ENCODE peak calls at places on chromosome 22, in seven cellular contexts. M, H, B, T, N, Z and R are unnamed samples.

GRCh38 chr22:37240240-37240940 is 3.7 kb downstream of the RAC2 start:
- DNase-seq in B (no peak), M (no peak), H (no peak), N (no peak), T (no peak), Z (no peak), R (no peak)

GRCh38 chr22:44165286-44165874 is 15.3 kb upstream of the PARVG start:
- DNase-seq in Z (no peak), H (no peak), B (no peak), N (no peak), M (no peak), T (no peak), R (no peak)

GRCh38 chr22:49363526-49364230 is 464.0 kb downstream of the BRD1 start:
- DNase-seq in N (no peak), M (no peak), Z (no peak), T (no peak), B (no peak), H (no peak), R (no peak)

GRCh38 chr22:37775785-37776638 is 31.7 kb upstream of the GCAT start:
- DNase-seq in Z (no peak), B (peak; percentile 95), N (no peak), T (peak; percentile 95), H (no peak), M (no peak), R (no peak)

GRCh38 chr22:30420401-30421178 is 5.0 kb upstream of the MTFP1 start:
- DNase-seq in M (no peak), Z (no peak), T (peak; percentile 79), N (no peak), H (peak; percentile 97), B (peak; percentile 84), R (no peak)

GRCh38 chr22:40922484-40923303 is 28.5 kb upstream of the RBX1 start:
- DNase-seq in T (peak; percentile 69), N (peak; percentile 71), M (peak; percentile 72), H (peak; percentile 56), Z (peak; percentile 56), B (peak; percentile 35), R (no peak)

GRCh38 chr22:49928185-49928495 is 9.7 kb downstream of the CRELD2 start:
- DNase-seq in N (no peak), M (no peak), Z (no peak), H (no peak), B (no peak), T (no peak), R (no peak)

GRCh38 chr22:49349841-49350381 is 477.8 kb downstream of the BRD1 start:
- DNase-seq in B (no peak), N (no peak), T (no peak), H (no peak), M (no peak), Z (no peak), R (no peak)

GRCh38 chr22:38051900-38052862 is 5.0 kb upstream of the PICK1 start:
- DNase-seq in B (peak; percentile 50), N (peak; percentile 92), T (peak; percentile 70), Z (peak; percentile 95), M (peak; percentile 94), H (peak; percentile 70), R (peak; percentile 86)

GRCh38 chr22:30675436-30675835 is 7.8 kb upstream of the DUSP18 start:
- DNase-seq in T (no peak), M (no peak), H (no peak), Z (no peak), B (no peak), N (no peak), R (no peak)

GRCh38 chr22:42863349-42863911 is 6.4 kb upstream of the ARFGAP3 start:
- DNase-seq in M (no peak), N (no peak), B (peak; percentile 85), Z (peak; percentile 50), H (peak; percentile 95), T (peak; percentile 82), R (no peak)

GRCh38 chr22:23769321-23769965 is 1.7 kb upstream of the CHCHD10 start:
- DNase-seq in N (no peak), Z (no peak), M (no peak), H (no peak), B (no peak), T (no peak), R (no peak)

GRCh38 chr22:28222066-28222465 is 303.0 kb upstream of the PITPNB start:
- DNase-seq in M (no peak), Z (peak; percentile 26), B (no peak), N (no peak), H (no peak), T (no peak), R (no peak)

GRCh38 chr22:31790240-31790639 is 36.4 kb downstream of the DEPDC5 start:
- DNase-seq in Z (peak; percentile 62), M (no peak), H (no peak), N (no peak), T (no peak), B (no peak), R (no peak)

GRCh38 chr22:28788601-28789000 is 11.8 kb downstream of the XBP1 start:
- DNase-seq in B (no peak), M (no peak), H (no peak), N (no peak), Z (no peak), T (no peak), R (no peak)

GRCh38 chr22:22616636-22617035 is 27.8 kb upstream of the GGTLC2 start:
- DNase-seq in Z (peak; percentile 64), M (no peak), B (peak; percentile 38), N (no peak), T (peak; percentile 53), H (no peak), R (no peak)

GRCh38 chr22:50503475-50504145 is 3.9 kb downstream of the LMF2 start:
- DNase-seq in T (no peak), B (no peak), N (no peak), H (no peak), Z (no peak), M (peak; percentile 47), R (no peak)

GRCh38 chr22:42780070-42780540 is 59.4 kb upstream of the A4GALT start:
- DNase-seq in Z (peak; percentile 76), H (peak; percentile 79), T (peak; percentile 94), N (peak; percentile 88), M (peak; percentile 97), B (peak; percentile 72), R (no peak)

GRCh38 chr22:23696326-23696851 is 5.6 kb downstream of the RGL4 start:
- DNase-seq in H (no peak), M (no peak), T (peak; percentile 19), B (no peak), Z (peak; percentile 92), N (no peak), R (no peak)

GRCh38 chr22:33242078-33242477 is 183.9 kb upstream of the SYN3 start:
- DNase-seq in B (peak; percentile 81), N (no peak), T (peak; percentile 26), H (no peak), Z (no peak), M (no peak), R (no peak)

GRCh38 chr22:33248927-33249326 is 190.7 kb upstream of the SYN3 start:
- DNase-seq in B (no peak), Z (no peak), H (no peak), M (no peak), N (no peak), T (no peak), R (no peak)

DNA sequence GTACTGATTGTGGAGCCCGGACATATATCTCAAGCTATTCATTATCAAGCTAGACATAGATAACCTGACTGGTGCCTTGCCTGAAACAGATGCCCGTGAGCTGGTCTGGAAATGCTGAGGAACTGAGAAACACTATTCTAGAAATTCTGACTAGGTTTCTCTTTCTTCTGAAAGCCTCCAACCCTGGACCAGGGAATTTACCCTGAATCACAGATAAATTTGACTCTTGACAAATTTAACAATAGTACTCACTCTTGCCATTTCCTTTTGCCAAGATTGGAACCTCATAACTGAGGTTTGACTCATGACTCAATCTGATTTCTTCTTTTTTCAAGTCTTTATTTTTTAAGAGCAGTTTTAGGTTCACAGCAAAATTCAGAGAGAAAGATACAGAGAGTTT is 189.6 kb upstream of the SYN3 start:
- DNase-seq in H (no peak), M (no peak), Z (peak; percentile 52), B (peak; percentile 55), N (no peak), T (no peak), R (no peak)
- TF ChIP-seq CTCF in H (no peak), M (no peak), Z (no peak), B (no peak), N (no peak), T (no peak), R (no peak)

GRCh38 chr22:35329114-35329847 is 29.6 kb downstream of the TOM1 start:
- DNase-seq in H (no peak), M (no peak), B (no peak), Z (no peak), N (no peak), T (no peak), R (no peak)
- TF ChIP-seq CTCF in H (no peak), M (no peak), B (no peak), Z (no peak), N (no peak), T (peak; percentile 1), R (no peak)

DNA sequence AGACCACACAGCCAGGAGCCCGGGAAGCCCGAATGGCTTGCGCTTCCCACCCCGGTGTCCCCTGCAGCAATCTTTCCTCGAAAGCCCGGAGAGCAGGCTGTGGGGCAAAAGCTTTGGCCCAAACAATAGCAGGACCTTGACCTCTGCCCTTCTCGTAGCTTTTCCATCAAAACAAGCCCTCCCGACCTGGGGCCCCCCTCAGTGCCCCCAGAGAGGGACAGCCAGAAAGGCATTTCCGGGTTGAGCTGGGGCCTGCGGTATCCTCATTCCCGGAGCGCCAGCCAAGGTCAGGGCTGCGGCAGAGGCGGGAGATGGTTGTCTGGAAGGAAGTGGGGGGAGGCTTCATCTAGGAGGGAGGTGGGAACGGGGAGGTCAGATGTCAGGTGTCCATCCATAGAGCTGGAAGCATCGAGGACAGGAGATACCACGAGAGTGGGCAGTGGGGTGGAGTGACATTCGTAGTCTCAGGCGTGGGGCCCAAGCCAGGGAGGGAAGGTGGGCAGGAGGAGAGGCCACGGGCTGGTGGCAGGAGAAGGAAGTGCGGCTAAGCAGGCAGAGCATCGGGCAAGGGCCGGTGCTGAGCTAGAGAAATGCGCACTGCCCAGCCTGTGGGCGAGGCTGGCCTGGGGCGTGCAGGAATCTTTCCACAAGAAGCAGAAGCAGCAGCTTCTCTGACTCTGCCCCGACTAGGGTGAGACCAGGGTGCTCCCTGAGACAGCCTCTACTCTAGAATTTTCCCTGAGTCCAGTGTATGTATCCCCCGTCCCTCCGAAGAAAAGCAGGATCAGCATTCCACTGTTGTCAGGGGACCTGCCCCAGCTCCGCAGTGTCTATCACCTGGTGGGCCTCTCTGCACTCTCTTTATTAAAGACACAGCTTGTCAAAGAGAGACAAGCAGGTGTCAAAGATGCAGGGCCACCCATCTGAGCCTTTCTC is 14.3 kb downstream of the PDGFB start:
- DNase-seq in T (no peak), B (no peak), H (no peak), M (peak; percentile 86), N (no peak), Z (no peak), R (no peak)
- TF ChIP-seq CTCF in T (no peak), B (no peak), H (no peak), M (no peak), N (no peak), Z (no peak), R (no peak)

DNA sequence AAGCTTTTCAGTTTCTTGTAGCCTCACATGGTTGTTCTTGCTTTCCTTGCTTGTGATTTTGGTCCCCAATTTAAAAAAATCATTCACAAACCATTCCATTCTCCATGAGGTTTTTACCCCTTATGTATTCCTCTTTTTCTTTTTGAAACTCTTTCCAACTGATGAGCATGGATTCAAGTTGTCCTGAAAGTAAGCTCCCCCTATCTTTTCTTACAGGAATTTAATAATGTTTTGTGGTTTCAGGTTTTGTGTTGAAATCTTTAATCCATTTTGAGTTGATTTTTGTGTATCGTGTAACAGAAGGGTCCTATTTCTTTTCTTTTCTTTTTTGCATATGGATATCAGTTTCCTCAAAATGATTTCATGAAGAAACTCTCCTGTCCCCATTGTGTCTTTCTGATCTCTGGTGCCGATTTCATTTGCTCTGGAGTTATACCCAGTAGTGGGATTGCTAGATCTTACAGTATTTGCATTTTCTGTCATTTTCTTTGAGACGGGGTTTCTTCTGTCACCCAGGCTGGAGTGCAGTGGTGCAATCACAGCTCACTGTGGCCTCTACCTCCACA is 58.5 kb downstream of the LRRC74B start:
- DNase-seq in H (no peak), B (no peak), Z (no peak), M (no peak), T (no peak), N (no peak), R (no peak)
- TF ChIP-seq CTCF in H (no peak), B (peak; percentile 4), Z (no peak), M (no peak), T (no peak), N (no peak), R (no peak)